ENCODE peak calls at places on chromosomes 5 and 9, in nine cellular contexts. One of them, this sample, is unnamed. For H3K9me3, the result is how much of the 10 kb centered on the place peaks cover.

GRCh38 chr9:126435105-126435504 is 108.5 kb downstream of the MVB12B start:
- DNase-seq in Panc1: no peak
- DNase-seq in CD4-positive, alpha-beta memory T cell: no peak
- DNase-seq in A673: no peak
- DNase-seq in GM23248: no peak
- DNase-seq in SK-N-SH: no peak
- DNase-seq in esophagus squamous epithelium: no peak
- DNase-seq in fibroblast of lung: no peak
- DNase-seq in spleen: no peak
- DNase-seq in this sample: no peak

GRCh38 chr5:2260211-2260985 is 377.7 kb upstream of the IRX4 start:
- DNase-seq in A673: no peak
- DNase-seq in CD4-positive, alpha-beta memory T cell: no peak
- DNase-seq in Panc1: no peak
- DNase-seq in SK-N-SH: no peak
- DNase-seq in esophagus squamous epithelium: no peak
- DNase-seq in GM23248: no peak
- DNase-seq in fibroblast of lung: no peak
- DNase-seq in spleen: no peak
- DNase-seq in this sample: no peak

GRCh38 chr9:116323012-116323411 is 169.4 kb downstream of the PAPPA start:
- DNase-seq in esophagus squamous epithelium: no peak
- DNase-seq in fibroblast of lung: no peak
- DNase-seq in SK-N-SH: peak
- DNase-seq in A673: peak
- DNase-seq in spleen: no peak
- DNase-seq in GM23248: peak
- DNase-seq in CD4-positive, alpha-beta memory T cell: no peak
- DNase-seq in Panc1: no peak
- DNase-seq in this sample: no peak

GRCh38 chr5:33649801-33650482 is 209.2 kb downstream of the TARS1 start:
- DNase-seq in spleen: no peak
- DNase-seq in SK-N-SH: no peak
- DNase-seq in A673: no peak
- DNase-seq in esophagus squamous epithelium: no peak
- DNase-seq in Panc1: no peak
- DNase-seq in fibroblast of lung: peak
- DNase-seq in GM23248: peak
- DNase-seq in CD4-positive, alpha-beta memory T cell: no peak
- DNase-seq in this sample: no peak

GRCh38 chr9:15509931-15510788 is 610 bp downstream of the PSIP1 start:
- DNase-seq in SK-N-SH: peak
- DNase-seq in CD4-positive, alpha-beta memory T cell: peak
- DNase-seq in fibroblast of lung: peak
- DNase-seq in Panc1: no peak
- DNase-seq in spleen: peak
- DNase-seq in GM23248: peak
- DNase-seq in esophagus squamous epithelium: no peak
- DNase-seq in A673: peak
- DNase-seq in this sample: peak

GRCh38 chr5:84032404-84032803 is 311.7 kb upstream of the HAPLN1 start:
- DNase-seq in CD4-positive, alpha-beta memory T cell: no peak
- DNase-seq in esophagus squamous epithelium: no peak
- DNase-seq in spleen: no peak
- DNase-seq in SK-N-SH: no peak
- DNase-seq in GM23248: peak
- DNase-seq in fibroblast of lung: peak
- DNase-seq in A673: no peak
- DNase-seq in Panc1: no peak
- DNase-seq in this sample: no peak

GRCh38 chr5:72244862-72245371 is 75.1 kb downstream of the MRPS27 start:
- DNase-seq in fibroblast of lung: peak
- DNase-seq in A673: peak
- DNase-seq in Panc1: no peak
- DNase-seq in SK-N-SH: peak
- DNase-seq in esophagus squamous epithelium: no peak
- DNase-seq in CD4-positive, alpha-beta memory T cell: no peak
- DNase-seq in GM23248: peak
- DNase-seq in spleen: no peak
- DNase-seq in this sample: no peak

GRCh38 chr5:60826653-60827052 is 17.4 kb downstream of the ELOVL7 start:
- DNase-seq in CD4-positive, alpha-beta memory T cell: no peak
- DNase-seq in GM23248: no peak
- DNase-seq in SK-N-SH: no peak
- DNase-seq in A673: no peak
- DNase-seq in spleen: no peak
- DNase-seq in esophagus squamous epithelium: no peak
- DNase-seq in fibroblast of lung: no peak
- DNase-seq in Panc1: no peak
- DNase-seq in this sample: no peak

GRCh38 chr9:124164800-124165199 is 92.9 kb upstream of the NEK6 start:
- DNase-seq in fibroblast of lung: no peak
- DNase-seq in spleen: no peak
- DNase-seq in CD4-positive, alpha-beta memory T cell: no peak
- DNase-seq in SK-N-SH: no peak
- DNase-seq in Panc1: no peak
- DNase-seq in A673: no peak
- DNase-seq in esophagus squamous epithelium: no peak
- DNase-seq in GM23248: no peak
- DNase-seq in this sample: no peak

GRCh38 chr5:82295144-82295543 is 17.0 kb upstream of the RPS23 start:
- DNase-seq in A673: peak
- DNase-seq in spleen: no peak
- DNase-seq in SK-N-SH: peak
- DNase-seq in esophagus squamous epithelium: no peak
- DNase-seq in GM23248: no peak
- DNase-seq in fibroblast of lung: peak
- DNase-seq in Panc1: no peak
- DNase-seq in CD4-positive, alpha-beta memory T cell: no peak
- DNase-seq in this sample: no peak

GRCh38 chr5:119367502-119368237 is 11.9 kb downstream of the TNFAIP8 start:
- DNase-seq in GM23248: peak
- DNase-seq in esophagus squamous epithelium: no peak
- DNase-seq in A673: no peak
- DNase-seq in Panc1: no peak
- DNase-seq in spleen: no peak
- DNase-seq in fibroblast of lung: peak
- DNase-seq in CD4-positive, alpha-beta memory T cell: no peak
- DNase-seq in SK-N-SH: no peak
- DNase-seq in this sample: no peak

GRCh38 chr9:131976157-131976740 is 103.4 kb downstream of the MED27 start:
- DNase-seq in CD4-positive, alpha-beta memory T cell: no peak
- DNase-seq in GM23248: no peak
- DNase-seq in esophagus squamous epithelium: no peak
- DNase-seq in SK-N-SH: peak
- DNase-seq in A673: no peak
- DNase-seq in fibroblast of lung: no peak
- DNase-seq in spleen: no peak
- DNase-seq in Panc1: no peak
- DNase-seq in this sample: no peak

GRCh38 chr9:68685770-68686169 is 19.3 kb upstream of the PIP5K1B start:
- DNase-seq in spleen: no peak
- DNase-seq in Panc1: peak
- DNase-seq in fibroblast of lung: no peak
- DNase-seq in A673: peak
- DNase-seq in CD4-positive, alpha-beta memory T cell: no peak
- DNase-seq in GM23248: peak
- DNase-seq in esophagus squamous epithelium: no peak
- DNase-seq in SK-N-SH: peak
- DNase-seq in this sample: no peak
- H3K4me3 ChIP-seq in spleen: no peak
- H3K4me3 ChIP-seq in Panc1: no peak
- H3K4me3 ChIP-seq in fibroblast of lung: no peak
- H3K4me3 ChIP-seq in A673: no peak
- H3K4me3 ChIP-seq in CD4-positive, alpha-beta memory T cell: no peak
- H3K4me3 ChIP-seq in GM23248: no peak
- H3K4me3 ChIP-seq in esophagus squamous epithelium: no peak
- H3K4me3 ChIP-seq in SK-N-SH: no peak
- H3K4me3 ChIP-seq in this sample: no peak

GRCh38 chr5:26563979-26564378 is 474.4 kb downstream of the CDH9 start:
- DNase-seq in A673: no peak
- DNase-seq in esophagus squamous epithelium: no peak
- DNase-seq in CD4-positive, alpha-beta memory T cell: no peak
- DNase-seq in spleen: no peak
- DNase-seq in Panc1: no peak
- DNase-seq in SK-N-SH: no peak
- DNase-seq in fibroblast of lung: no peak
- DNase-seq in GM23248: no peak
- DNase-seq in this sample: no peak
- H3K9me3 ChIP-seq in A673: under half
- H3K9me3 ChIP-seq in esophagus squamous epithelium: under half
- H3K9me3 ChIP-seq in CD4-positive, alpha-beta memory T cell: under half
- H3K9me3 ChIP-seq in spleen: under half
- H3K9me3 ChIP-seq in Panc1: under half
- H3K9me3 ChIP-seq in SK-N-SH: under half
- H3K9me3 ChIP-seq in fibroblast of lung: under half
- H3K9me3 ChIP-seq in GM23248: under half
- H3K9me3 ChIP-seq in this sample: under half

DNA sequence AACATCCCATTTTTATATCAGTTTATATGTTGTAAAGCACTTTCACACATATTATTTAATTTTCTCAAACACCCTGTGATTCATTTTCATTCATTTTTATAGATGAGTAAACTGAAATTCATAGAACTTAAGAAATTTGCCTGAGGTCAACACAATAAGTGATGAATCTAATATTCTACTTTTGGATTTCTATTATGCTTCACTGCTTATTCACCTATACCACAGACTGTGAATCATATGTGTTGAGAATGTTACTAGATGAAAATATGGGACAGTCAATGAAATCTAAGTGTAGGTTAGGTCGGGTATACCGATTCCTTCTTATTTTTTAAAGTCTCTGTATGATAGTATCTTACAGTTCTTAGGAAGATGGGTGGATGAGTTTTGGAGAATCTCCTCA is 24.8 kb downstream of the CDC37L1 start:
- DNase-seq in CD4-positive, alpha-beta memory T cell: no peak
- DNase-seq in Panc1: no peak
- DNase-seq in spleen: no peak
- DNase-seq in fibroblast of lung: peak
- DNase-seq in GM23248: peak
- DNase-seq in esophagus squamous epithelium: no peak
- DNase-seq in SK-N-SH: no peak
- DNase-seq in A673: no peak
- DNase-seq in this sample: no peak
- H3K4me3 ChIP-seq in CD4-positive, alpha-beta memory T cell: no peak
- H3K4me3 ChIP-seq in Panc1: no peak
- H3K4me3 ChIP-seq in spleen: no peak
- H3K4me3 ChIP-seq in fibroblast of lung: no peak
- H3K4me3 ChIP-seq in GM23248: no peak
- H3K4me3 ChIP-seq in esophagus squamous epithelium: no peak
- H3K4me3 ChIP-seq in SK-N-SH: no peak
- H3K4me3 ChIP-seq in A673: no peak
- H3K4me3 ChIP-seq in this sample: no peak

GRCh38 chr9:101399641-101399965 is 952 bp downstream of the ZNF189 start:
- DNase-seq in esophagus squamous epithelium: no peak
- DNase-seq in SK-N-SH: no peak
- DNase-seq in Panc1: no peak
- DNase-seq in fibroblast of lung: no peak
- DNase-seq in GM23248: no peak
- DNase-seq in spleen: no peak
- DNase-seq in A673: no peak
- DNase-seq in CD4-positive, alpha-beta memory T cell: no peak
- DNase-seq in this sample: no peak

GRCh38 chr9:101408374-101409078 is 9.9 kb downstream of the ZNF189 start:
- DNase-seq in Panc1: no peak
- DNase-seq in esophagus squamous epithelium: no peak
- DNase-seq in spleen: no peak
- DNase-seq in GM23248: no peak
- DNase-seq in A673: no peak
- DNase-seq in CD4-positive, alpha-beta memory T cell: no peak
- DNase-seq in fibroblast of lung: peak
- DNase-seq in SK-N-SH: no peak
- DNase-seq in this sample: no peak

GRCh38 chr9:101400120-101400519 is 1.5 kb downstream of the ZNF189 start:
- DNase-seq in SK-N-SH: no peak
- DNase-seq in CD4-positive, alpha-beta memory T cell: no peak
- DNase-seq in esophagus squamous epithelium: no peak
- DNase-seq in spleen: no peak
- DNase-seq in GM23248: peak
- DNase-seq in Panc1: no peak
- DNase-seq in fibroblast of lung: peak
- DNase-seq in A673: no peak
- DNase-seq in this sample: no peak

GRCh38 chr9:101398930-101399640 is 434 bp downstream of the ZNF189 start:
- DNase-seq in CD4-positive, alpha-beta memory T cell: no peak
- DNase-seq in A673: peak
- DNase-seq in GM23248: peak
- DNase-seq in Panc1: no peak
- DNase-seq in SK-N-SH: no peak
- DNase-seq in esophagus squamous epithelium: peak
- DNase-seq in spleen: no peak
- DNase-seq in fibroblast of lung: no peak
- DNase-seq in this sample: no peak

GRCh38 chr9:101403886-101404285 is 5.2 kb downstream of the ZNF189 start:
- DNase-seq in SK-N-SH: no peak
- DNase-seq in Panc1: no peak
- DNase-seq in CD4-positive, alpha-beta memory T cell: no peak
- DNase-seq in spleen: no peak
- DNase-seq in A673: no peak
- DNase-seq in fibroblast of lung: no peak
- DNase-seq in esophagus squamous epithelium: no peak
- DNase-seq in GM23248: no peak
- DNase-seq in this sample: no peak
- H3K9me3 ChIP-seq in SK-N-SH: under half
- H3K9me3 ChIP-seq in Panc1: half or more
- H3K9me3 ChIP-seq in CD4-positive, alpha-beta memory T cell: under half
- H3K9me3 ChIP-seq in spleen: half or more
- H3K9me3 ChIP-seq in A673: half or more
- H3K9me3 ChIP-seq in fibroblast of lung: under half
- H3K9me3 ChIP-seq in esophagus squamous epithelium: half or more
- H3K9me3 ChIP-seq in GM23248: under half
- H3K9me3 ChIP-seq in this sample: under half

GRCh38 chr9:95171001-95171400 is 146.5 kb downstream of the FANCC start:
- DNase-seq in spleen: no peak
- DNase-seq in fibroblast of lung: peak
- DNase-seq in SK-N-SH: no peak
- DNase-seq in Panc1: no peak
- DNase-seq in GM23248: peak
- DNase-seq in esophagus squamous epithelium: no peak
- DNase-seq in A673: peak
- DNase-seq in CD4-positive, alpha-beta memory T cell: no peak
- DNase-seq in this sample: no peak

GRCh38 chr9:95167998-95168397 is 149.5 kb downstream of the FANCC start:
- DNase-seq in A673: peak
- DNase-seq in esophagus squamous epithelium: no peak
- DNase-seq in Panc1: peak
- DNase-seq in CD4-positive, alpha-beta memory T cell: peak
- DNase-seq in fibroblast of lung: peak
- DNase-seq in SK-N-SH: peak
- DNase-seq in GM23248: peak
- DNase-seq in spleen: no peak
- DNase-seq in this sample: peak

GRCh38 chr9:95175523-95175922 is 142.0 kb downstream of the FANCC start:
- DNase-seq in spleen: no peak
- DNase-seq in GM23248: no peak
- DNase-seq in Panc1: no peak
- DNase-seq in SK-N-SH: no peak
- DNase-seq in fibroblast of lung: no peak
- DNase-seq in CD4-positive, alpha-beta memory T cell: no peak
- DNase-seq in esophagus squamous epithelium: no peak
- DNase-seq in A673: no peak
- DNase-seq in this sample: no peak

GRCh38 chr9:95174038-95174437 is 143.5 kb downstream of the FANCC start:
- DNase-seq in SK-N-SH: no peak
- DNase-seq in A673: no peak
- DNase-seq in esophagus squamous epithelium: no peak
- DNase-seq in fibroblast of lung: no peak
- DNase-seq in spleen: no peak
- DNase-seq in GM23248: no peak
- DNase-seq in CD4-positive, alpha-beta memory T cell: no peak
- DNase-seq in Panc1: no peak
- DNase-seq in this sample: no peak

GRCh38 chr9:95171596-95171995 is 145.9 kb downstream of the FANCC start:
- DNase-seq in spleen: no peak
- DNase-seq in fibroblast of lung: peak
- DNase-seq in esophagus squamous epithelium: no peak
- DNase-seq in GM23248: no peak
- DNase-seq in CD4-positive, alpha-beta memory T cell: no peak
- DNase-seq in A673: no peak
- DNase-seq in Panc1: no peak
- DNase-seq in SK-N-SH: no peak
- DNase-seq in this sample: no peak
- H3K4me3 ChIP-seq in spleen: no peak
- H3K4me3 ChIP-seq in fibroblast of lung: no peak
- H3K4me3 ChIP-seq in esophagus squamous epithelium: no peak
- H3K4me3 ChIP-seq in GM23248: no peak
- H3K4me3 ChIP-seq in CD4-positive, alpha-beta memory T cell: no peak
- H3K4me3 ChIP-seq in A673: no peak
- H3K4me3 ChIP-seq in Panc1: no peak
- H3K4me3 ChIP-seq in SK-N-SH: no peak
- H3K4me3 ChIP-seq in this sample: no peak

This sample was measured in naive thymus-derived CD4-positive, alpha-beta T cell.